ENCODE peak calls at places on chromosomes 4 and X, in four cellular contexts. R, Y, B and W are unnamed samples.

GRCh38 chrX:43860646-43861370 is 21.4 kb downstream of the MAOB start:
- DNase-seq in B (no peak), Y (no peak), R (no peak), W (no peak)

GRCh38 chrX:13440166-13440565 is 120.3 kb upstream of the ATXN3L start:
- DNase-seq in Y (no peak), R (no peak), B (no peak), W (no peak)

GRCh38 chrX:107773906-107774435 is 1.6 kb downstream of the TSC22D3 start:
- DNase-seq in Y (no peak), B (no peak), R (no peak), W (no peak)

GRCh38 chr4:181281451-181281850 is 961.8 kb upstream of the TENM3 start:
- DNase-seq in R (no peak), B (no peak), Y (no peak), W (no peak)

GRCh38 chr4:169945636-169946035 is 80.6 kb downstream of the MFAP3L start:
- DNase-seq in Y (no peak), B (no peak), R (no peak), W (no peak)

GRCh38 chr4:71367546-71367945 is 28.7 kb downstream of the SLC4A4 start:
- DNase-seq in R (no peak), Y (no peak), B (no peak), W (no peak)

GRCh38 chr4:110475881-110476818 is at the start of gene ENPEP:
- DNase-seq in R (no peak), B (peak; percentile 48), Y (no peak), W (no peak)

GRCh38 chr4:152052431-152053057 is 291.7 kb upstream of the GATB start:
- DNase-seq in B (no peak), Y (no peak), R (no peak), W (no peak)

GRCh38 chrX:109952985-109953905 is 49.7 kb upstream of the TMEM164 start:
- DNase-seq in B (no peak), Y (no peak), R (no peak), W (no peak)

GRCh38 chr4:113442821-113443220 is 318.7 kb downstream of the CAMK2D start:
- DNase-seq in Y (no peak), R (no peak), B (no peak), W (no peak)

GRCh38 chr4:63528592-63528991 is 880.7 kb downstream of the TECRL start:
- DNase-seq in R (no peak), Y (no peak), B (no peak), W (no peak)

GRCh38 chr4:165974647-165975335 is 101.8 kb downstream of the TLL1 start:
- DNase-seq in R (no peak), B (no peak), Y (no peak), W (no peak)

GRCh38 chrX:15619053-15619772 is 18.5 kb upstream of the ACE2 start:
- DNase-seq in B (no peak), R (no peak), Y (no peak), W (no peak)

GRCh38 chrX:136639506-136640176 is 8.3 kb upstream of the CD40LG start:
- DNase-seq in R (no peak), Y (no peak), B (no peak), W (no peak)

GRCh38 chrX:139559383-139560042 is 29.0 kb downstream of the F9 start:
- DNase-seq in R (peak; percentile 30), B (no peak), Y (no peak), W (no peak)

GRCh38 chrX:21153503-21153902 is 220.7 kb upstream of the CNKSR2 start:
- DNase-seq in B (no peak), R (no peak), Y (no peak), W (no peak)

GRCh38 chr4:163249042-163249441 is 82.4 kb upstream of the NAF1 start:
- DNase-seq in R (no peak), B (no peak), Y (no peak), W (no peak)

GRCh38 chrX:22481436-22481835 is 208.7 kb downstream of the CBLL2 start:
- DNase-seq in Y (no peak), B (no peak), R (no peak), W (no peak)

GRCh38 chrX:11537141-11537540 is 128.6 kb downstream of the ARHGAP6 start:
- DNase-seq in Y (no peak), B (no peak), R (no peak), W (no peak)

GRCh38 chr4:9867746-9868425 is 86.5 kb downstream of the DRD5 start:
- DNase-seq in Y (no peak), R (no peak), B (no peak), W (no peak)

GRCh38 chr4:80005863-80006262 is 67.2 kb downstream of the ANTXR2 start:
- DNase-seq in B (no peak), R (no peak), Y (no peak), W (no peak)

GRCh38 chrX:71111141-71111843 is at the start of gene IL2RG:
- DNase-seq in Y (no peak), R (no peak), B (no peak), W (peak; percentile 67)

GRCh38 chr4:16794816-16795445 is 103.5 kb downstream of the LDB2 start:
- DNase-seq in R (peak; percentile 49), Y (no peak), B (peak; percentile 80), W (peak; percentile 19)

GRCh38 chr4:22091906-22092305 is 143.3 kb upstream of the KCNIP4 start:
- DNase-seq in R (no peak), Y (no peak), B (no peak), W (no peak)

GRCh38 chrX:26845051-26845450 is 618.1 kb downstream of the PPP4R3C start:
- DNase-seq in B (no peak), R (no peak), Y (no peak), W (no peak)

GRCh38 chr4:5575941-5576340 is 132.4 kb downstream of the EVC2 start:
- DNase-seq in R (no peak), Y (no peak), B (no peak), W (no peak)

GRCh38 chr4:121790976-121791375 is 10.1 kb upstream of the EXOSC9 start:
- DNase-seq in Y (no peak), B (no peak), R (no peak), W (no peak)

GRCh38 chr4:100489316-100489715 is 28.5 kb downstream of the EMCN start:
- DNase-seq in Y (no peak), R (no peak), B (no peak), W (no peak)

GRCh38 chr4:56742080-56742871 is 61.2 kb upstream of the HOPX start:
- DNase-seq in B (no peak), Y (no peak), R (no peak), W (no peak)